ENCODE peak calls at places on chromosomes 12 and 14, in ten cellular contexts. B is effector memory CD4-positive, alpha-beta T cell; Y is body of pancreas; F is CD4-positive, alpha-beta T cell; S is kidney; Q is neural progenitor cell; A is RWPE2; Z is gastrocnemius medialis; D is right cardiac atrium; J is adipocyte. M is an unnamed sample. For H3K9me3, the result is how much of the 10 kb centered on the place peaks cover.

GRCh38 chr12:125357561-125357960 is 292.3 kb downstream of the AACS start:
- DNase-seq in B (no peak), Y (no peak), F (no peak), S (no peak), Q (no peak), A (no peak), Z (no peak), D (no peak), J (no peak), M (no peak)

GRCh38 chr14:63492391-63492790 is 50.8 kb downstream of the PPP2R5E start:
- DNase-seq in B (no peak), Y (no peak), F (no peak), S (no peak), Q (no peak), A (no peak), Z (no peak), D (no peak), J (peak), M (no peak)

GRCh38 chr14:102817942-102818940 is 41.0 kb downstream of the TRAF3 start:
- DNase-seq in B (no peak), Y (no peak), F (no peak), S (no peak), Q (no peak), A (no peak), Z (no peak), D (no peak), J (peak), M (no peak)

GRCh38 chr14:71166434-71166833 is 259.2 kb downstream of the PCNX1 start:
- DNase-seq in B (no peak), Y (peak), F (no peak), S (no peak), Q (peak), A (no peak), Z (no peak), D (no peak), J (peak), M (peak)

GRCh38 chr14:86462193-86462592 is 932.2 kb downstream of the FLRT2 start:
- DNase-seq in B (no peak), Y (peak), F (no peak), S (no peak), Q (peak), A (no peak), Z (no peak), D (no peak), J (peak), M (peak)

GRCh38 chr12:177336-177979 is 36.5 kb downstream of the SLC6A12 start:
- DNase-seq in B (no peak), Y (no peak), F (no peak), S (no peak), Q (no peak), A (no peak), Z (no peak), D (no peak), J (no peak), M (no peak)

GRCh38 chr14:69132513-69133181 is 20.3 kb downstream of the DCAF5 start:
- DNase-seq in B (no peak), Y (no peak), F (no peak), S (no peak), Q (no peak), A (no peak), Z (no peak), D (no peak), J (no peak), M (no peak)

GRCh38 chr12:52147983-52148540 is 43.8 kb downstream of the KRT80 start:
- DNase-seq in B (no peak), Y (no peak), F (no peak), S (no peak), Q (no peak), A (no peak), Z (no peak), D (no peak), J (no peak), M (no peak)

GRCh38 chr14:71675126-71675901 is 256.9 kb upstream of the RGS6 start:
- DNase-seq in B (no peak), Y (no peak), F (no peak), S (no peak), Q (peak), A (no peak), Z (no peak), D (no peak), J (no peak), M (peak)

GRCh38 chr12:88391556-88391955 is 188.7 kb downstream of the KITLG start:
- DNase-seq in B (no peak), Y (no peak), F (no peak), S (no peak), Q (no peak), A (no peak), Z (no peak), D (no peak), J (peak), M (peak)

GRCh38 chr12:8594072-8594471 is 18.6 kb downstream of the AICDA start:
- DNase-seq in B (no peak), Y (no peak), F (no peak), S (no peak), Q (no peak), A (no peak), Z (no peak), D (no peak), J (no peak), M (no peak)

GRCh38 chr12:57254506-57255280 is 3.7 kb upstream of the STAC3 start:
- DNase-seq in B (no peak), Y (no peak), F (no peak), S (no peak), Q (no peak), A (no peak), Z (no peak), D (no peak), J (no peak), M (no peak)

GRCh38 chr14:44494125-44494524 is 13.0 kb downstream of the FSCB start:
- DNase-seq in B (no peak), Y (no peak), F (no peak), S (no peak), Q (no peak), A (no peak), Z (no peak), D (no peak), J (no peak), M (no peak)

GRCh38 chr14:24418492-24418873 is 11.0 kb downstream of the CBLN3 start:
- DNase-seq in B (no peak), Y (peak), F (no peak), S (no peak), Q (no peak), A (no peak), Z (no peak), D (no peak), J (no peak), M (no peak)

GRCh38 chr12:79439179-79439825 is 251.5 kb downstream of the PAWR start:
- DNase-seq in B (no peak), Y (no peak), F (no peak), S (no peak), Q (no peak), A (no peak), Z (no peak), D (no peak), J (no peak), M (no peak)

GRCh38 chr12:388547-389137 is 478 bp downstream of the KDM5A start:
- DNase-seq in B (peak), Y (peak), F (peak), S (peak), Q (peak), A (no peak), Z (no peak), D (no peak), J (peak), M (peak)

DNA sequence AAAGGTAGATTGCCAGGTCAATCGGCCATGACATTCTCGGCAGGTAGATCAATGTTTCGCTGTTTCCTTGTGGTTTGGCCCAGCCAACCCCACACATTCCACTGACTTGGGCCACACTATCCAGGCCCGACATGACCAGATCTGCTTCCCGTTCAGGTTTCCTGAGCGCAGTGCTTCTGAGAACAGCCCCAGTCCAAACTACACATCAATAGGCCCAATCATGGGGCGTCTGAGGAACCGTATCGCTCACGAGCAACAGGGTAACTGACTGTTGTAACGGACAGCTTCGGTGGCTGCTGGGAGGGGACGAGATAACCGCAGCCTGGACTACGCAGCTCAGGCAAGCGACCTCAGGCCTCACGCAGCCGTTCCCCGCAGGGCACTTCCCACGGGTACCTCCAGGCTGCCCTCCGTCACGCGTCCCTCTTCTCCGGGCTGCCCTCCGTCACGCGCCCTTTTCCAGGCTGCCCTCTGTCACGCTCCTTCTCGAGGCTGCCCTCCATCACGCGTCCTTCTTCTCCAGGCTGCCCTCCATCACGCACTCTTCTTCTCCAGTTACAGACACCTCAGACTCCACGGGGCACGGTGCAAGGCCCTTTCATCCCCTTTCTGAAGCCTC is 14.7 kb downstream of the ZNF605 start:
- DNase-seq in B (no peak), Y (no peak), F (no peak), S (no peak), Q (no peak), A (no peak), Z (no peak), D (no peak), J (no peak), M (no peak)
- H3K9me3 ChIP-seq in B (under half), Y (under half), F (half or more), S (half or more), Q (under half), A (under half), Z (under half), D (under half), J (half or more), M (under half)

GRCh38 chr12:60644076-60644475 is 1048.2 kb downstream of the SLC16A7 start:
- DNase-seq in B (no peak), Y (no peak), F (no peak), S (no peak), Q (peak), A (no peak), Z (no peak), D (no peak), J (no peak), M (no peak)
- H3K9me3 ChIP-seq in B (under half), Y (under half), F (under half), S (under half), Q (under half), A (under half), Z (under half), D (under half), J (under half), M (under half)

GRCh38 chr14:26808407-26808806 is 210.6 kb upstream of the NOVA1 start:
- DNase-seq in B (no peak), Y (no peak), F (no peak), S (no peak), Q (no peak), A (no peak), Z (no peak), D (no peak), J (peak), M (no peak)
- H3K9me3 ChIP-seq in B (under half), Y (under half), F (under half), S (under half), Q (under half), A (under half), Z (under half), D (under half), J (under half), M (under half)

GRCh38 chr14:105842105-105842504 is 315.7 kb downstream of the TMEM121 start:
- DNase-seq in B (no peak), Y (no peak), F (no peak), S (no peak), Q (no peak), A (no peak), Z (no peak), D (no peak), J (no peak), M (no peak)

GRCh38 chr14:105839425-105840265 is 313.3 kb downstream of the TMEM121 start:
- DNase-seq in B (no peak), Y (no peak), F (no peak), S (peak), Q (no peak), A (peak), Z (no peak), D (no peak), J (no peak), M (no peak)

GRCh38 chr14:105838591-105839424 is 312.4 kb downstream of the TMEM121 start:
- DNase-seq in B (no peak), Y (no peak), F (no peak), S (peak), Q (no peak), A (peak), Z (no peak), D (no peak), J (no peak), M (no peak)

GRCh38 chr14:105841022-105842009 is 314.9 kb downstream of the TMEM121 start:
- DNase-seq in B (no peak), Y (no peak), F (no peak), S (peak), Q (no peak), A (no peak), Z (no peak), D (peak), J (no peak), M (no peak)

DNA sequence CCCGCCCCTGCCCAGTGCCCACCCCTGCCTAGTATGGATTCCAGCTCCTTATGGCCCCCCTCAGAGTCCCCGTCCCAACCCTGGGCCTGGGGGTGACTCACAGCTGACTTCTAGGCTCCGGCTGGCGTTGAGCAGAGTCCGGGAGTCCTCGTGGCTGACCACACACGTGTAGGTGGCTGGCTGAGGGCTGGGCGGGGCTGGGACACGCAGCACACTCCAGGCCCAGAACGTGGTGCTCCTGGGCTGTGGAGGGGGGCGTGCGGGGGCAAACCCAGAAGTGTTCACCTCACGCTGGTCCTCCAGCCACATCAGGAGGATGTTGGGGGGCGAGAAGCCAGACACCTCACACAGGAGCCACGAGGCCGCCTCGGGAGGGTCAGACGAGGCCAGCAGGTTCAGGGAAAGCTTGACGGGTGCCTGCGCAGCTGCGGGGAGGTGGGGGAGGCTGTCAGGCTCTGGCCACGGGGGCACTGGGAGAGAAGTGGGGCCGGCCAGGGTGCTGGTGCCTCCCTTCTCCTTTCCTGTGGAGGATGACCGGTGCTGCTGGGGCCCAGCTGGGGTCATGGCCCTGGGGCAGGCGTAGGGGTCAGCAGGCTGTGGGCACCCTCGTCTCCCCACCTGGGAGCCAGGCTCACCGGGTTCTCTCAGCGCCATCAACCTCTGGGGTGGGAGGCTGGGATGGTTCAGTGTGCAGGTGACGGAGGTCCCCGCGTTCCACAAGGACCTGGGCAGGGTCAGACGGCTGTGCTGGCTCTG is 314.1 kb downstream of the TMEM121 start:
- DNase-seq in B (no peak), Y (no peak), F (no peak), S (peak), Q (no peak), A (peak), Z (no peak), D (no peak), J (no peak), M (no peak)
- H3K9me3 ChIP-seq in B (under half), Y (under half), F (under half), S (under half), Q (under half), A (under half), Z (under half), D (under half), J (under half), M (under half)

GRCh38 chr12:34595749-34596733 is 573.7 kb downstream of the ALG10 start:
- DNase-seq in B (no peak), Y (no peak), F (no peak), S (peak), Q (no peak), A (peak), Z (peak), D (no peak), J (no peak), M (no peak)
- H3K9me3 ChIP-seq in B (under half), Y (under half), F (half or more), S (half or more), Q (under half), A (under half), Z (under half), D (under half), J (under half), M (under half)